ENCODE peak calls at places on chromosomes 13 and 19, in ten cellular contexts. M, H, U, Z, J, S, O, A, R and T are unnamed samples.

GRCh38 chr13:49711218-49711863 is 20.1 kb upstream of the EBPL start:
- DNase-seq in M (no peak), H (no peak), U (no peak), Z (no peak), J (no peak), S (no peak), O (no peak), A (no peak), R (no peak), T (no peak)

GRCh38 chr13:99605417-99606321 is 104.4 kb downstream of the TM9SF2 start:
- DNase-seq in M (peak; percentile 17), H (no peak), U (peak; percentile 89), Z (peak; percentile 64), J (peak; percentile 24), S (peak; percentile 89), O (peak; percentile 64), A (peak; percentile 27), R (peak; percentile 38), T (peak; percentile 28)

GRCh38 chr13:45546410-45546765 is 69.2 kb downstream of the ERICH6B start:
- DNase-seq in M (no peak), H (no peak), U (no peak), Z (no peak), J (no peak), S (no peak), O (no peak), A (no peak), R (no peak), T (no peak)

GRCh38 chr13:71015021-71015420 is 852.0 kb downstream of the DACH1 start:
- DNase-seq in M (no peak), H (no peak), U (no peak), Z (no peak), J (no peak), S (no peak), O (no peak), A (no peak), R (no peak), T (no peak)

GRCh38 chr19:39824143-39825092 is 9.5 kb downstream of the DYRK1B start:
- DNase-seq in M (peak; percentile 96), H (peak; percentile 85), U (peak; percentile 90), Z (peak; percentile 97), J (peak; percentile 87), S (peak; percentile 94), O (peak; percentile 94), A (peak; percentile 93), R (peak; percentile 86), T (no peak)

GRCh38 chr19:3496392-3497273 is 3.8 kb downstream of the DOHH start:
- DNase-seq in M (no peak), H (no peak), U (no peak), Z (no peak), J (no peak), S (no peak), O (no peak), A (no peak), R (no peak), T (no peak)

GRCh38 chr19:48390188-48391099 is 907 bp downstream of the KDELR1 start:
- DNase-seq in M (peak; percentile 56), H (no peak), U (peak; percentile 77), Z (peak; percentile 79), J (peak; percentile 50), S (peak; percentile 91), O (peak; percentile 77), A (peak; percentile 46), R (peak; percentile 64), T (peak; percentile 82)

GRCh38 chr19:17762505-17763229 is 11.4 kb downstream of the FCHO1 start:
- DNase-seq in M (no peak), H (no peak), U (no peak), Z (no peak), J (no peak), S (no peak), O (peak; percentile 64), A (no peak), R (no peak), T (peak; percentile 16)

GRCh38 chr19:48656840-48657474 is 11.0 kb upstream of the CA11 start:
- DNase-seq in M (no peak), H (no peak), U (no peak), Z (no peak), J (no peak), S (no peak), O (no peak), A (peak; percentile 34), R (no peak), T (no peak)

GRCh38 chr19:2850256-2850925 is 9.1 kb downstream of the ZNF555 start:
- DNase-seq in M (no peak), H (no peak), U (no peak), Z (no peak), J (no peak), S (no peak), O (no peak), A (no peak), R (no peak), T (no peak)

GRCh38 chr13:93614776-93615175 is 388.2 kb downstream of the GPC6 start:
- DNase-seq in M (no peak), H (no peak), U (no peak), Z (no peak), J (no peak), S (no peak), O (no peak), A (no peak), R (no peak), T (no peak)

GRCh38 chr19:32201661-32202060 is 143.7 kb upstream of the ZNF507 start:
- DNase-seq in M (no peak), H (no peak), U (no peak), Z (no peak), J (no peak), S (peak; percentile 21), O (no peak), A (no peak), R (no peak), T (no peak)

GRCh38 chr13:96671073-96671472 is 323.2 kb downstream of the OXGR1 start:
- DNase-seq in M (no peak), H (no peak), U (no peak), Z (no peak), J (no peak), S (no peak), O (no peak), A (no peak), R (no peak), T (no peak)

DNA sequence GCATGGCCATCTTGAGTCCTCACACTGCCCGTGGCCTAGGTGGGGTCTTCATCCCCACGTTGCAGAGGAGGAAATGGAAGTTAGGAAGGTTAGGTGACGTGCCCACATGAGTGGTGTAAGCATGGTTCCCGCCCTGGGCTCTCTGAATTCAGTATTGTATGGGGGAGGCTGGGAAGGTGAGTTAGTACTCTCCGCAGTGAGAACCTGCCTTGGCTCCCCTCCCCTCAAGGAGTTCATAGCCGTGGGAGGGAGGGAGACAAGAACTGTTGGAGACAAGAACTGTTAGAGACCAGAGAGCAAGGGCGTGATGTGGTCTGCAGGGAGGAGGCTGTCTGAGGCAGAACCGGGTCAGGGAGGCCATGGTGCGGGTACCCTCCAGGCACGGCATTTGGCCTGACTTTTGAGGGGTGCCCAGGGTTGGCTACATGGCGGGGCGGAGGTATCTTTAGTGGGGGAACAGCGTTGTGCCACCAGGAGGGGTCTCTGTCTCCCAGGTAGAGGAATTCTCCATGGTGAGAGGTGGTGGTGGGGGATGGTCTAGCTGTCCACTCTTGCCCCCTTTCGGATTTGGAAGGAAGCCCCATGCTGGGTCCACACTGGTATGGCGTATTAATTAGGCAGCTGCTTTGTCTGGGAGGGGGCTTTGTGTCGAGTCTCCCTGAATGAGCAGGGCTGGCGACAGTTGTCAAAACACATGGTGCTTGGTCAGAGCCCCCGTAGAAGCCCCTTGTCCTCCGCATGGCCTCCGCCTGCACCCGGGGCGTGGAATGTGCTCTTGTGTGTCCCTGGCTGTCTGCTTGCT is 45.8 kb downstream of the CAPN12 start:
- DNase-seq in M (no peak), H (no peak), U (no peak), Z (no peak), J (no peak), S (no peak), O (no peak), A (no peak), R (no peak), T (no peak)
- TF ChIP-seq CTCF in M (no peak), H (no peak), U (no peak), Z (no peak), J (no peak), S (no peak), O (no peak), A (no peak), R (no peak), T (no peak)

GRCh38 chr19:30997222-30997621 is 352.0 kb downstream of the TSHZ3 start:
- DNase-seq in M (no peak), H (no peak), U (no peak), Z (no peak), J (no peak), S (no peak), O (no peak), A (no peak), R (no peak), T (no peak)

GRCh38 chr19:30999726-31000125 is 349.5 kb downstream of the TSHZ3 start:
- DNase-seq in M (no peak), H (no peak), U (no peak), Z (no peak), J (no peak), S (no peak), O (no peak), A (no peak), R (no peak), T (no peak)

GRCh38 chr19:31000913-31001312 is 348.3 kb downstream of the TSHZ3 start:
- DNase-seq in M (no peak), H (no peak), U (no peak), Z (no peak), J (no peak), S (no peak), O (no peak), A (no peak), R (no peak), T (no peak)

DNA sequence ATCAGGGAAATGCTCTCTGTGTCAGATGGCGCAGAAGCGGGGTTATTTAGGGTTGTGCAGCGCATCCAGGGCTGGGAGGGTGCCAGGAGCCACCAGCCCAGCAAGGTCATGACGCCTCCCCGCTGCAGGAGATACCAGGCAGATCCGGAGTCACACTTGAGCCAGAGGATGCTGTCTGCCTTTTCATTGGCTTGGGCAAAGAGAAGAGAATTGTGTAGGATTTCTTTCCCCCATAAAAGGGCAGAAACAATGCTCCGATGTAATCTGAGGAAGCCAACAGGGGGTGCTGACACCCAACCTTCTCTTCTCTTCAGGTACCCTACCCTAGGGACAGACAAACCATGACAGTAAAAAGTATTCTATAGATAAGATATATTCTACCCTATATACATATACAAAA is 346.4 kb downstream of the TSHZ3 start:
- DNase-seq in M (no peak), H (no peak), U (no peak), Z (peak; percentile 58), J (no peak), S (no peak), O (no peak), A (no peak), R (no peak), T (no peak)
- TF ChIP-seq CTCF in M (no peak), H (no peak), U (no peak), Z (no peak), J (no peak), S (no peak), O (no peak), A (no peak), R (no peak), T (no peak)

GRCh38 chr19:51020988-51021651 is 1.6 kb upstream of the KLK10 start:
- DNase-seq in M (peak; percentile 19), H (no peak), U (no peak), Z (peak; percentile 61), J (no peak), S (no peak), O (peak; percentile 22), A (no peak), R (no peak), T (peak; percentile 61)
- TF ChIP-seq CTCF in M (peak; percentile 60), H (no peak), U (peak; percentile 65), Z (peak; percentile 69), J (peak; percentile 45), S (peak; percentile 54), O (peak; percentile 39), A (no peak), R (peak; percentile 75), T (peak; percentile 59)

GRCh38 chr13:75137911-75138571 is 343.9 kb downstream of the TBC1D4 start:
- DNase-seq in M (no peak), H (no peak), U (no peak), Z (no peak), J (no peak), S (no peak), O (no peak), A (no peak), R (no peak), T (no peak)
- TF ChIP-seq CTCF in M (no peak), H (no peak), U (no peak), Z (no peak), J (no peak), S (no peak), O (no peak), A (no peak), R (no peak), T (no peak)